ENCODE peak calls at places on chromosomes 11 and 22, in six cellular contexts. B is MM.1S, A is Peyer's patch, Q is cardiac fibroblast, N is bronchial epithelial cell, T is OCI-LY7. H is an unnamed sample.

GRCh38 chr11:79100093-79100704 is 340.6 kb downstream of the TENM4 start:
- DNase-seq in Q (peak), T (peak), N (peak), A (peak), B (peak), H (peak)

GRCh38 chr22:23305321-23305910 is 125.1 kb downstream of the BCR start:
- DNase-seq in Q (peak), B (no peak), N (peak), T (no peak), A (peak), H (no peak)

GRCh38 chr11:114216804-114217195 is 79.4 kb upstream of the NNMT start:
- DNase-seq in A (no peak), T (no peak), Q (no peak), B (no peak), N (no peak), H (no peak)

GRCh38 chr11:14376920-14377319 is 17.9 kb upstream of the RRAS2 start:
- DNase-seq in A (no peak), T (no peak), B (no peak), N (peak), Q (no peak), H (no peak)

GRCh38 chr22:41925783-41926460 is 684 bp downstream of the TNFRSF13C start:
- DNase-seq in T (peak), N (no peak), Q (peak), A (peak), B (peak), H (peak)

GRCh38 chr11:95703059-95703458 is 86.5 kb downstream of the FAM76B start:
- DNase-seq in B (no peak), Q (no peak), A (no peak), T (no peak), N (no peak), H (no peak)

GRCh38 chr11:22044126-22044525 is 148.8 kb upstream of the ANO5 start:
- DNase-seq in B (no peak), Q (no peak), T (no peak), A (no peak), N (no peak), H (no peak)

GRCh38 chr11:12070446-12071267 is 39.7 kb upstream of the MICAL2 start:
- DNase-seq in A (peak), Q (peak), B (no peak), N (no peak), T (no peak), H (no peak)

GRCh38 chr11:108970221-108970991 is 305.5 kb downstream of the DDX10 start:
- DNase-seq in T (no peak), A (no peak), Q (peak), B (no peak), N (no peak), H (no peak)

GRCh38 chr11:64208796-64209562 is 2.5 kb downstream of the FERMT3 start:
- DNase-seq in Q (no peak), B (no peak), N (no peak), T (no peak), A (no peak), H (no peak)

GRCh38 chr22:34975721-34976120 is 90.2 kb upstream of the ISX start:
- DNase-seq in B (no peak), N (peak), T (peak), A (no peak), Q (no peak), H (no peak)
- TF ChIP-seq CTCF in B (no peak), N (no peak), T (peak), A (no peak), Q (no peak), H (no peak)

GRCh38 chr11:132621976-132622375 is 910.3 kb downstream of the OPCML start:
- DNase-seq in N (no peak), B (no peak), Q (peak), T (no peak), A (no peak), H (no peak)
- TF ChIP-seq CTCF in N (no peak), B (no peak), Q (no peak), T (no peak), A (no peak), H (no peak)

GRCh38 chr11:6473481-6474422 is at the start of gene TRIM3:
- DNase-seq in T (peak), B (peak), N (peak), A (peak), Q (peak), H (peak)
- TF ChIP-seq CTCF in T (no peak), B (no peak), N (peak), A (no peak), Q (peak), H (no peak)

GRCh38 chr11:67649634-67650540 is 643 bp downstream of the ACY3 start:
- DNase-seq in Q (no peak), A (no peak), T (peak), N (no peak), B (peak), H (no peak)

GRCh38 chr11:67647471-67647870 is 3.1 kb downstream of the ACY3 start:
- DNase-seq in Q (no peak), A (peak), T (peak), N (no peak), B (no peak), H (no peak)

GRCh38 chr11:67648140-67648795 is 2.3 kb downstream of the ACY3 start:
- DNase-seq in B (peak), A (peak), N (no peak), Q (no peak), T (peak), H (peak)

GRCh38 chr11:67646535-67647336 is 3.8 kb downstream of the ACY3 start:
- DNase-seq in N (no peak), B (peak), A (peak), T (peak), Q (no peak), H (peak)

DNA sequence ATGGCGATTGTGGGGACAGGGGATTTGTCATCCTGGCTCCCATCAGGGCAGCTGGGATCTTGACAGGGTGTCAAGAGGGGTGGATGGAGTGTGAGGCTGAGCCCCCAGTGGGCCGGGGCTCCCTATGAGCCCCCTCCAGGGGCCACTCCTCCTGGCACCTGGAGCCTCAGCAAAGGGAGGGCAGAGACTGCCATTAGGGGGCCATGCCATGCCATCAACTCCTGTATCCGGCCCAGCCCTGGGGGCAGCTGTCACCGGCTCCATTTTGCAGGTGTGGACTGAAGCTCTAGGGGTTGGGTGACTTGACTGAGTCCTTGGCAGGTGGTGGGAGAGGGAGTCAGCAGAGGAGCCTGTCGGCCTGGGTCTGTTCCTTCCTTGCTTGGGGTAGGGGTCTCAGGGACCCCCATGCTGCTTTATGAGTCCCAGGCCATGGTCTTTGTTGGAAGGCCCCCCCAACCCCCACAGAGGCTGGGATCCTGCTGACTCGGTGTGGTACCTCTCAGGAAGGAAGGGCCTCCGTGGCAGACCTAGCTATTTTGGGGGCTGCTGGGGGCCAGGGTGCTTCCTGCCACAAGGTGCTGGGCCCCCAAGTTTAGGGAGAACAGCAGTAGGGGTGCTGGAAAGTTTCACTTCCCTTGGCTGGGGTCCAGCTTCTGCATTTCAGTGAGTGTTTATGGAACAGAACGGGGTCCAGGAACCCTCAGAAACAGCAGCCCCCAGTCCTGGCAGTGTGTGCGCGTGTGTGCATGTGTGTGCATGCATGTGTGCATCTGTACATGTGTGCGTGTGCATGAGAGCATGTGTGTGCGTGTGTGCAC is 1.5 kb downstream of the ACY3 start:
- DNase-seq in N (no peak), A (peak), Q (no peak), T (peak), B (no peak), H (no peak)
- TF ChIP-seq CTCF in N (no peak), A (no peak), Q (no peak), T (no peak), B (no peak), H (no peak)